ENCODE peak calls at places on chromosomes 3 and 15, in nine cellular contexts. Q is GM13977, G is fibroblast of mammary gland, T is WTC11, E is neural crest cell, A is prostate gland, Y is body of pancreas, L is upper lobe of right lung, K is WERI-Rb-1. S is an unnamed sample.

GRCh38 chr15:39976291-39977274 is 42.7 kb downstream of the EIF2AK4 start:
- DNase-seq in L (peak), G (peak), E (peak), Y (peak), Q (peak), K (peak), T (peak), A (peak), S (peak)

GRCh38 chr15:72786946-72787345 is 3.4 kb upstream of the ADPGK start:
- DNase-seq in Y (no peak), Q (no peak), A (no peak), G (no peak), L (no peak), E (no peak), K (no peak), T (no peak), S (no peak)

GRCh38 chr3:71055602-71056001 is 527.9 kb downstream of the FOXP1 start:
- DNase-seq in K (no peak), A (peak), Q (no peak), E (no peak), L (no peak), T (no peak), Y (no peak), G (peak), S (no peak)

GRCh38 chr3:196177567-196177966 is 33.6 kb downstream of the ZDHHC19 start:
- DNase-seq in Q (no peak), Y (no peak), G (no peak), E (no peak), A (no peak), T (no peak), K (no peak), L (no peak), S (no peak)

GRCh38 chr3:152097770-152098169 is 171.0 kb upstream of the MBNL1 start:
- DNase-seq in K (no peak), Y (no peak), E (no peak), T (no peak), Q (no peak), A (no peak), G (no peak), L (no peak), S (no peak)

GRCh38 chr3:39013921-39014509 is 37.7 kb downstream of the SCN11A start:
- DNase-seq in G (no peak), Y (no peak), L (no peak), Q (no peak), A (no peak), K (no peak), T (no peak), E (no peak), S (no peak)

GRCh38 chr3:53731934-53732624 is 114.1 kb downstream of the CHDH start:
- DNase-seq in G (no peak), E (no peak), T (no peak), Y (no peak), Q (no peak), K (no peak), A (no peak), L (no peak), S (no peak)

GRCh38 chr15:76433798-76434400 is 97.3 kb downstream of the ISL2 start:
- DNase-seq in T (no peak), A (no peak), Y (no peak), Q (no peak), L (no peak), E (no peak), K (no peak), G (no peak), S (no peak)

GRCh38 chr3:36901588-36901987 is 43.3 kb downstream of the TRANK1 start:
- DNase-seq in A (no peak), Y (no peak), Q (no peak), G (no peak), L (no peak), E (no peak), T (no peak), K (no peak), S (no peak)

GRCh38 chr3:27326211-27326948 is 42.8 kb downstream of the NEK10 start:
- DNase-seq in Y (no peak), K (no peak), L (no peak), A (no peak), T (no peak), E (no peak), G (peak), Q (no peak), S (no peak)

GRCh38 chr3:15819043-15819442 is 21.3 kb upstream of the ANKRD28 start:
- DNase-seq in Y (no peak), K (no peak), G (no peak), A (no peak), Q (no peak), E (no peak), T (no peak), L (no peak), S (no peak)

GRCh38 chr3:135895734-135896121 is 69.8 kb upstream of the PPP2R3A start:
- DNase-seq in Q (no peak), A (no peak), Y (no peak), G (peak), E (no peak), T (no peak), K (no peak), L (no peak), S (no peak)

GRCh38 chr15:89765694-89766093 is 10.4 kb upstream of the MESP2 start:
- DNase-seq in E (no peak), A (no peak), K (no peak), Q (no peak), L (no peak), T (no peak), Y (no peak), G (no peak), S (no peak)
- TF ChIP-seq CTCF in E (no peak), A (no peak), K (no peak), Q (no peak), L (no peak), T (no peak), Y (no peak), G (no peak), S (no peak)

GRCh38 chr3:82707035-82707434 is 945.6 kb upstream of the GBE1 start:
- DNase-seq in T (peak), G (no peak), Y (no peak), A (no peak), E (no peak), Q (no peak), K (no peak), L (no peak), S (no peak)
- TF ChIP-seq CTCF in T (no peak), G (no peak), Y (peak), A (no peak), E (no peak), Q (peak), K (peak), L (no peak), S (peak)

DNA sequence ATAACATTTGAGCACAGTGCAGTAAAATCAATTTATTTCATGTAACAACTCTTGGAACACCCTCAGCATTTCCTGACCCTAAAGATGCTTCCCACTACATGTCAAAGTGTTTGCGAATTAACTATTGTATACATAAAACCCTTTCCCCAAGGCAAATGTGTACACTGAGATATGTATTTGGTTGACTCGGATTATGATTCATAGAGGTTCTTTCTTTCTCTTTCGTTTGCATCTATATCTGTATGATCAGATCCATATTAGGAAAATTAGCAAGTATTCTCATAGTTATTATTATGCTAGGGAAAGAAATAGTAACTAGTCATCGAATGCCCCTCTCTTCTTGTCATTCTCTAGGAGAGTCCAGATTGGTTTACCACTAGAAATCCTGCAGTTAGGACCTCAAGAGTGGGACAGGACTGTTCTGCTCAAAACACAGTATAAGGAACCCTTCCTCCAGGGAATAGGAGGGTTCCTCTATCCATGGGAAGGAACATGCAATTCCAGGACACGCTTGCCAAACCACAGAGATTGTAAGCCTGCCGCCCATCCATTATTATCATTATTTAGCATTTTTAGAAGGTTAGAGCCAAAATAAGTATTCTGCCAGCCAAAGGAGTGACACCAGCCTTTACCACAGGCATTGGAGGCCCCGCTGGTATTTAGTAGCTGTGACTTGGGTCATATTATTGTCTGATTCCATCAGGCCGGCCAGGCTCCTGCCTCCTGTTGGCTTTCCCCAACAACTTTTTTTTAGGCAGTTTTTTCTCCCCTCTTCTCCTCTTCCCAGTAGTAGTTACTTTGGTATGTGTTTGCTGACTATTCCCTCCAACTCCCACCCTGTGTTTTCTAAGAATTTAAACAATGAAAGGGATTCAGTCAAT is 100.7 kb downstream of the GALK2 start:
- DNase-seq in T (no peak), Y (no peak), E (no peak), K (no peak), Q (no peak), G (peak), L (no peak), A (no peak), S (no peak)
- TF ChIP-seq CTCF in T (no peak), Y (no peak), E (no peak), K (no peak), Q (no peak), G (no peak), L (no peak), A (no peak), S (no peak)

GRCh38 chr3:168956087-168956486 is 707.4 kb downstream of the MECOM start:
- DNase-seq in K (no peak), G (no peak), A (no peak), L (peak), Q (no peak), Y (no peak), T (no peak), E (no peak), S (no peak)

GRCh38 chr3:168951368-168951767 is 712.1 kb downstream of the MECOM start:
- DNase-seq in E (no peak), K (no peak), G (no peak), A (no peak), L (no peak), Y (no peak), Q (no peak), T (no peak), S (no peak)

GRCh38 chr3:168951884-168952283 is 711.6 kb downstream of the MECOM start:
- DNase-seq in T (no peak), A (no peak), Y (no peak), K (no peak), G (no peak), E (no peak), Q (no peak), L (no peak), S (no peak)

DNA sequence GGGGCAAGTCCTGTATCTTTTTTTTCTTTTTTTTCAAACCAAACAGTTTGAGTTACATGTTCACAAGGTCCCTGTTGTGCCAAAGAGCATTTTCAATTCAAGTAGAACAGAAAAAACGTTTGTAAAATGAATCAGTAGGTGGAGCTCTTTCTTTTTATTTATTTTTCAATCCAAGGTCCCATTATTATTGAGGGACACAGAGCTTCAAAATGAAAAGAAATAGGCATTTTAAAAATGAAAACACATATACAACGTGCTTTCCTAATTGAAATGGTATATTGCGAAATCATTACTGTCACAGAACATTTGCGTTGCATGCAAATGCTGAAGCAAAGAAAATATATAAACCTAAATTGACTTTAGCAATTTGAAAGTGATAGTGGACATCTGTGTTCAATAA is 711.0 kb downstream of the MECOM start:
- DNase-seq in L (no peak), T (no peak), K (no peak), E (no peak), A (no peak), Q (no peak), Y (no peak), G (peak), S (no peak)
- TF ChIP-seq CTCF in L (peak), T (no peak), K (no peak), E (peak), A (peak), Q (no peak), Y (no peak), G (peak), S (no peak)

GRCh38 chr3:194485876-194486539 is 794 bp downstream of the ATP13A3 start:
- DNase-seq in K (no peak), A (peak), E (no peak), L (peak), Y (peak), G (no peak), Q (peak), T (peak), S (peak)
- TF ChIP-seq CTCF in K (no peak), A (peak), E (peak), L (peak), Y (no peak), G (no peak), Q (peak), T (no peak), S (no peak)